ENCODE peak calls at places on chromosomes 11 and 22, in four cellular contexts. One of them, this sample, is unnamed.

GRCh38 chr11:1369371-1370005 is 20.2 kb upstream of the BRSK2 start:
- DNase-seq in GM12878: no peak
- DNase-seq in K562: no peak
- DNase-seq in HL-60: no peak
- DNase-seq in this sample: no peak

GRCh38 chr22:50530280-50530856 is 556 bp upstream of the TYMP start:
- DNase-seq in GM12878: no peak
- DNase-seq in HL-60: peak
- DNase-seq in K562: no peak
- DNase-seq in this sample: peak

GRCh38 chr11:12075291-12075690 is 35.1 kb upstream of the MICAL2 start:
- DNase-seq in HL-60: no peak
- DNase-seq in K562: no peak
- DNase-seq in GM12878: no peak
- DNase-seq in this sample: no peak

GRCh38 chr22:49954354-49954753 is 6.2 kb upstream of the PIM3 start:
- DNase-seq in HL-60: no peak
- DNase-seq in K562: no peak
- DNase-seq in GM12878: no peak
- DNase-seq in this sample: no peak

GRCh38 chr11:70861534-70861933 is 390.8 kb downstream of the SHANK2 start:
- DNase-seq in HL-60: no peak
- DNase-seq in K562: no peak
- DNase-seq in GM12878: no peak
- DNase-seq in this sample: no peak

GRCh38 chr11:37988031-37988430 is 1390.0 kb upstream of the RAG2 start:
- DNase-seq in GM12878: no peak
- DNase-seq in HL-60: no peak
- DNase-seq in K562: no peak
- DNase-seq in this sample: no peak

GRCh38 chr22:23715811-23716355 is 25.1 kb downstream of the RGL4 start:
- DNase-seq in K562: no peak
- DNase-seq in HL-60: no peak
- DNase-seq in GM12878: no peak
- DNase-seq in this sample: no peak

GRCh38 chr22:25774575-25775026 is 32.6 kb downstream of the MYO18B start:
- DNase-seq in K562: no peak
- DNase-seq in GM12878: no peak
- DNase-seq in HL-60: no peak
- DNase-seq in this sample: peak

GRCh38 chr11:99565333-99565732 is 544.6 kb downstream of the CNTN5 start:
- DNase-seq in GM12878: peak
- DNase-seq in HL-60: no peak
- DNase-seq in K562: no peak
- DNase-seq in this sample: no peak

GRCh38 chr11:12274056-12274455 is 103.3 kb upstream of the PARVA start:
- DNase-seq in K562: no peak
- DNase-seq in HL-60: no peak
- DNase-seq in GM12878: no peak
- DNase-seq in this sample: no peak

GRCh38 chr22:37242395-37242918 is 1.6 kb downstream of the RAC2 start:
- DNase-seq in K562: peak
- DNase-seq in GM12878: peak
- DNase-seq in HL-60: peak
- DNase-seq in this sample: peak

GRCh38 chr11:11706022-11706421 is 84.2 kb upstream of the GALNT18 start:
- DNase-seq in HL-60: no peak
- DNase-seq in GM12878: no peak
- DNase-seq in K562: no peak
- DNase-seq in this sample: no peak

GRCh38 chr11:117618956-117619355 is 178.1 kb downstream of the DSCAML1 start:
- DNase-seq in GM12878: no peak
- DNase-seq in HL-60: no peak
- DNase-seq in K562: no peak
- DNase-seq in this sample: no peak

GRCh38 chr11:130839950-130840666 is 76.2 kb downstream of the SNX19 start:
- DNase-seq in GM12878: no peak
- DNase-seq in K562: no peak
- DNase-seq in HL-60: no peak
- DNase-seq in this sample: no peak

GRCh38 chr22:23246982-23247766 is 66.9 kb downstream of the BCR start:
- DNase-seq in HL-60: no peak
- DNase-seq in GM12878: no peak
- DNase-seq in K562: no peak
- DNase-seq in this sample: no peak

GRCh38 chr11:114193730-114194674 is 102.2 kb upstream of the NNMT start:
- DNase-seq in GM12878: no peak
- DNase-seq in HL-60: no peak
- DNase-seq in K562: no peak
- DNase-seq in this sample: no peak

GRCh38 chr11:88341852-88342251 is 4.3 kb upstream of the CTSC start:
- DNase-seq in HL-60: no peak
- DNase-seq in GM12878: no peak
- DNase-seq in K562: no peak
- DNase-seq in this sample: no peak

GRCh38 chr11:14578551-14578956 is 58.4 kb upstream of the PSMA1 start:
- DNase-seq in GM12878: peak
- DNase-seq in HL-60: peak
- DNase-seq in K562: peak
- DNase-seq in this sample: no peak

GRCh38 chr11:2294340-2295290 is 7.1 kb downstream of the C11orf21 start:
- DNase-seq in GM12878: no peak
- DNase-seq in HL-60: no peak
- DNase-seq in K562: no peak
- DNase-seq in this sample: no peak

GRCh38 chr11:1129143-1129665 is 28.5 kb upstream of the MUC5AC start:
- DNase-seq in HL-60: no peak
- DNase-seq in K562: no peak
- DNase-seq in GM12878: no peak
- DNase-seq in this sample: no peak

GRCh38 chr22:25120761-25121212 is 78.9 kb upstream of the CRYBB3 start:
- DNase-seq in K562: no peak
- DNase-seq in HL-60: no peak
- DNase-seq in GM12878: no peak
- DNase-seq in this sample: no peak

GRCh38 chr11:74870485-74870884 is 78.4 kb downstream of the XRRA1 start:
- DNase-seq in K562: peak
- DNase-seq in GM12878: no peak
- DNase-seq in HL-60: peak
- DNase-seq in this sample: peak

GRCh38 chr22:37018815-37019308 is 385 bp downstream of the TST start:
- DNase-seq in K562: peak
- DNase-seq in GM12878: no peak
- DNase-seq in HL-60: peak
- DNase-seq in this sample: no peak

GRCh38 chr22:49964136-49964492 is 3.5 kb downstream of the PIM3 start:
- DNase-seq in HL-60: no peak
- DNase-seq in K562: no peak
- DNase-seq in GM12878: no peak
- DNase-seq in this sample: no peak

GRCh38 chr11:119320593-119321524 is 3.9 kb upstream of the MCAM start:
- DNase-seq in K562: peak
- DNase-seq in GM12878: no peak
- DNase-seq in HL-60: no peak
- DNase-seq in this sample: peak

GRCh38 chr11:95544095-95544795 is 245.3 kb downstream of the FAM76B start:
- DNase-seq in K562: no peak
- DNase-seq in GM12878: no peak
- DNase-seq in HL-60: no peak
- DNase-seq in this sample: no peak

GRCh38 chr11:76810151-76810853 is 27.1 kb downstream of the TSKU start:
- DNase-seq in K562: no peak
- DNase-seq in GM12878: no peak
- DNase-seq in HL-60: no peak
- DNase-seq in this sample: no peak

GRCh38 chr22:17121235-17122195 is at the start of gene TMEM121B:
- DNase-seq in GM12878: no peak
- DNase-seq in HL-60: peak
- DNase-seq in K562: peak
- DNase-seq in this sample: peak

GRCh38 chr22:24768537-24769374 is 5.8 kb downstream of the PIWIL3 start:
- DNase-seq in GM12878: no peak
- DNase-seq in K562: peak
- DNase-seq in HL-60: no peak
- DNase-seq in this sample: no peak

GRCh38 chr11:71080239-71081097 is 171.9 kb downstream of the SHANK2 start:
- DNase-seq in HL-60: peak
- DNase-seq in K562: peak
- DNase-seq in GM12878: peak
- DNase-seq in this sample: peak

GRCh38 chr11:86742436-86742805 is 57.9 kb upstream of the PRSS23 start:
- DNase-seq in HL-60: no peak
- DNase-seq in K562: no peak
- DNase-seq in GM12878: no peak
- DNase-seq in this sample: no peak

GRCh38 chr11:61587541-61587941 is 6.7 kb upstream of the SYT7 start:
- DNase-seq in HL-60: no peak
- DNase-seq in K562: peak
- DNase-seq in GM12878: no peak
- DNase-seq in this sample: no peak

GRCh38 chr11:128901655-128902514 is 10.7 kb downstream of the KCNJ5 start:
- DNase-seq in HL-60: no peak
- DNase-seq in K562: no peak
- DNase-seq in GM12878: no peak
- DNase-seq in this sample: no peak
- TF ChIP-seq SPI1 in HL-60: no peak
- TF ChIP-seq SPI1 in K562: no peak
- TF ChIP-seq SPI1 in GM12878: no peak
- TF ChIP-seq SPI1 in this sample: no peak

GRCh38 chr22:40567106-40567505 is 69.4 kb downstream of the MRTFA start:
- DNase-seq in GM12878: no peak
- DNase-seq in K562: no peak
- DNase-seq in HL-60: no peak
- DNase-seq in this sample: no peak
- TF ChIP-seq SPI1 in GM12878: no peak
- TF ChIP-seq SPI1 in K562: no peak
- TF ChIP-seq SPI1 in HL-60: no peak
- TF ChIP-seq SPI1 in this sample: no peak

GRCh38 chr11:79547256-79547655 is 106.4 kb upstream of the TENM4 start:
- DNase-seq in HL-60: no peak
- DNase-seq in K562: no peak
- DNase-seq in GM12878: no peak
- DNase-seq in this sample: no peak
- TF ChIP-seq SPI1 in HL-60: no peak
- TF ChIP-seq SPI1 in K562: no peak
- TF ChIP-seq SPI1 in GM12878: no peak
- TF ChIP-seq SPI1 in this sample: no peak

DNA sequence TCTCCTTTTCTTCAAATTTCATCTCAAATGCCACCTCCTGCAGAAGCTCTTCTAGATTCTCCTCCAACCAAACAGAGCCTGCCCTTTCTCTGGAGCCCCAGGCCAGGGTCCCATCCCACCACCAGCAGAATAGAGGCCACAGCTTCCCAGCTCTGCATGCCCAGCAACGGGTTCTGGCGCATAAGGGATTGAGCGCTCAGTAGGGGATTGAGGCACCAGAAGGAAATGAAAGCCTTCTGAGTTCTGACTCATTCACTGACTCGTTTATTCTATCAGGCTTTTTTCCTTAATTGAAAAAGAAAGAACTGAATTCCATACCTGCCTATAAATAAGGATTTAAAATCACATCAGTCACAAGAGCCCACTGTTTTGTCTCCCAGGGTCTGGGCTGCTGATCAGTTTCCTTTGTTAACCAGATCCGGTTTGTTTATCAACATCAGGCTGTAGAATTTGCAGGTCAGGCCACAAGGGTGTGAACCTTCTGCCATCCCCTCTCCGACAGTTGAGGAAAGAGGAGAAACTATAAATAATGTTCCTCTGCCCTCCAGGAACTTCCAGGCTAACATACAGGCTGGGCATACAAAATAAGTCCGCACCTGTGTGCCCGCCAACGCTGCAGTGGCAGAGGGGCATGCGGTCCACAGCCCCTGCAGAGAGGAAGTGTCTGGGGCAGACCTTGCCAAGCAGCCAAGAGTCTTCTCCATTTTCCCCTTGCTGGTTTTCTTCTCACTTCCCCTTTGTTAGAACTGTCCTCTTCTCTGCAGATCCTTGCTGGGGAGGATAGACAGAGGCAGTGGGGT is 63.5 kb upstream of the PRDM11 start:
- DNase-seq in HL-60: no peak
- DNase-seq in GM12878: no peak
- DNase-seq in K562: no peak
- DNase-seq in this sample: no peak
- TF ChIP-seq SPI1 in HL-60: peak
- TF ChIP-seq SPI1 in GM12878: peak
- TF ChIP-seq SPI1 in K562: no peak
- TF ChIP-seq SPI1 in this sample: peak

DNA sequence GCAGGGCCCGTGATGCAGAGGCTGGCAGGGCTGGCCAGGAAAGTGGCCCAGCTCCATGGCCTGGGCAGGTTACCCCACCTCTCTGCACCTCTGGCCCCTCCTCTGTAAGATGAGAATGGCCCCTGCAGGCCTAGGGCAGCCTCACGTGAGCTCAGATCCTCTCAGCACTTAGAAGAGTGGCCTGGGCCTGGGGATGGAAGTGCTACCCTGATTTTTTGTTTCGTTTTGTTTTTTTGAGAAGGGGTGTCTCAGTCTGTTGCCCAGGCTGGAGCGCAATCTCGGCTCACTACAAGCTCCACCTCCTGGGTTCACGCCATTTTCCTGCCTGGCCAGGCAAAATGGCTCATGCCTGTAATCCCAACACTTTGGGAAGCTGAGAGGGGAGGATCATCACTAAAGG is 982 bp downstream of the APOBEC3H start:
- DNase-seq in HL-60: no peak
- DNase-seq in K562: no peak
- DNase-seq in GM12878: peak
- DNase-seq in this sample: no peak
- TF ChIP-seq SPI1 in HL-60: no peak
- TF ChIP-seq SPI1 in K562: no peak
- TF ChIP-seq SPI1 in GM12878: no peak
- TF ChIP-seq SPI1 in this sample: no peak

This sample was measured in GM12891.